ENCODE peak calls at places on chromosomes 12 and 14, in five cellular contexts. One of them, this sample, is unnamed.

GRCh38 chr12:127108360-127109215 is 1158.4 kb upstream of the TMEM132C start:
- DNase-seq in COR-L47: peak
- DNase-seq in activated CD8-positive, alpha-beta T cell treated with anti-CD3 and anti-CD28 coated beads, Interleukin-2, amount 10 ng/mL, durations not matched to agents 7 days and 5 days: peak
- DNase-seq in breast epithelium: no peak
- DNase-seq in AG09319: peak
- DNase-seq in this sample: no peak

GRCh38 chr12:29234965-29235364 is 85.9 kb downstream of the FAR2 start:
- DNase-seq in COR-L47: no peak
- DNase-seq in activated CD8-positive, alpha-beta T cell treated with anti-CD3 and anti-CD28 coated beads, Interleukin-2, amount 10 ng/mL, durations not matched to agents 7 days and 5 days: no peak
- DNase-seq in AG09319: no peak
- DNase-seq in breast epithelium: no peak
- DNase-seq in this sample: no peak

GRCh38 chr14:33165144-33165925 is 226.7 kb downstream of the NPAS3 start:
- DNase-seq in COR-L47: no peak
- DNase-seq in activated CD8-positive, alpha-beta T cell treated with anti-CD3 and anti-CD28 coated beads, Interleukin-2, amount 10 ng/mL, durations not matched to agents 7 days and 5 days: no peak
- DNase-seq in AG09319: peak
- DNase-seq in breast epithelium: no peak
- DNase-seq in this sample: no peak

GRCh38 chr12:92297932-92298681 is 152.5 kb upstream of the BTG1 start:
- DNase-seq in activated CD8-positive, alpha-beta T cell treated with anti-CD3 and anti-CD28 coated beads, Interleukin-2, amount 10 ng/mL, durations not matched to agents 7 days and 5 days: peak
- DNase-seq in AG09319: peak
- DNase-seq in breast epithelium: no peak
- DNase-seq in COR-L47: no peak
- DNase-seq in this sample: no peak

GRCh38 chr14:96461950-96462798 is 40.0 kb upstream of the PAPOLA start:
- DNase-seq in activated CD8-positive, alpha-beta T cell treated with anti-CD3 and anti-CD28 coated beads, Interleukin-2, amount 10 ng/mL, durations not matched to agents 7 days and 5 days: peak
- DNase-seq in breast epithelium: no peak
- DNase-seq in AG09319: no peak
- DNase-seq in COR-L47: no peak
- DNase-seq in this sample: no peak

GRCh38 chr14:68884031-68885030 is 91.5 kb upstream of the ZFP36L1 start:
- DNase-seq in AG09319: peak
- DNase-seq in activated CD8-positive, alpha-beta T cell treated with anti-CD3 and anti-CD28 coated beads, Interleukin-2, amount 10 ng/mL, durations not matched to agents 7 days and 5 days: no peak
- DNase-seq in COR-L47: peak
- DNase-seq in breast epithelium: no peak
- DNase-seq in this sample: no peak

GRCh38 chr12:45292486-45293195 is 76.7 kb downstream of the ANO6 start:
- DNase-seq in breast epithelium: peak
- DNase-seq in AG09319: no peak
- DNase-seq in activated CD8-positive, alpha-beta T cell treated with anti-CD3 and anti-CD28 coated beads, Interleukin-2, amount 10 ng/mL, durations not matched to agents 7 days and 5 days: no peak
- DNase-seq in COR-L47: peak
- DNase-seq in this sample: no peak

GRCh38 chr12:9710584-9711375 is 22.1 kb downstream of the CLECL1 start:
- DNase-seq in AG09319: no peak
- DNase-seq in activated CD8-positive, alpha-beta T cell treated with anti-CD3 and anti-CD28 coated beads, Interleukin-2, amount 10 ng/mL, durations not matched to agents 7 days and 5 days: no peak
- DNase-seq in breast epithelium: no peak
- DNase-seq in COR-L47: no peak
- DNase-seq in this sample: no peak

GRCh38 chr14:43539210-43539609 is 967.9 kb downstream of the FSCB start:
- DNase-seq in COR-L47: no peak
- DNase-seq in AG09319: no peak
- DNase-seq in activated CD8-positive, alpha-beta T cell treated with anti-CD3 and anti-CD28 coated beads, Interleukin-2, amount 10 ng/mL, durations not matched to agents 7 days and 5 days: no peak
- DNase-seq in breast epithelium: no peak
- DNase-seq in this sample: no peak

GRCh38 chr12:45974883-45975282 is 15.5 kb downstream of the SCAF11 start:
- DNase-seq in breast epithelium: no peak
- DNase-seq in COR-L47: no peak
- DNase-seq in activated CD8-positive, alpha-beta T cell treated with anti-CD3 and anti-CD28 coated beads, Interleukin-2, amount 10 ng/mL, durations not matched to agents 7 days and 5 days: no peak
- DNase-seq in AG09319: no peak
- DNase-seq in this sample: no peak

GRCh38 chr12:112303004-112303403 is 79.2 kb downstream of the HECTD4 start:
- DNase-seq in AG09319: peak
- DNase-seq in activated CD8-positive, alpha-beta T cell treated with anti-CD3 and anti-CD28 coated beads, Interleukin-2, amount 10 ng/mL, durations not matched to agents 7 days and 5 days: peak
- DNase-seq in COR-L47: no peak
- DNase-seq in breast epithelium: no peak
- DNase-seq in this sample: no peak

GRCh38 chr12:178715-179109 is 35.2 kb downstream of the SLC6A12 start:
- DNase-seq in breast epithelium: no peak
- DNase-seq in COR-L47: peak
- DNase-seq in AG09319: no peak
- DNase-seq in activated CD8-positive, alpha-beta T cell treated with anti-CD3 and anti-CD28 coated beads, Interleukin-2, amount 10 ng/mL, durations not matched to agents 7 days and 5 days: no peak
- DNase-seq in this sample: no peak

This sample was measured in effector CD8-positive, alpha-beta T cell.